ENCODE peak calls at places on chromosomes 13 and 19, in seven cellular contexts. H, F, V, E, S, P and U are unnamed samples.

GRCh38 chr19:46546194-46546896 is 50.7 kb upstream of the PNMA8B start:
- DNase-seq in P (peak), H (peak), S (peak), V (no peak), E (no peak), F (peak), U (no peak)

GRCh38 chr13:64640002-64640401 is 2590.1 kb downstream of the PCDH9 start:
- DNase-seq in E (no peak), F (no peak), H (no peak), S (no peak), P (no peak), V (no peak), U (no peak)

GRCh38 chr19:39167461-39168257 is 29.1 kb upstream of the NCCRP1 start:
- DNase-seq in F (no peak), V (no peak), H (no peak), E (no peak), S (peak), P (no peak), U (no peak)

GRCh38 chr19:17114414-17114831 is 38.8 kb downstream of the MYO9B start:
- DNase-seq in S (no peak), V (no peak), P (no peak), H (no peak), E (peak), F (no peak), U (no peak)

GRCh38 chr13:80955487-80955886 is 614.6 kb upstream of the SPRY2 start:
- DNase-seq in S (no peak), H (peak), P (peak), F (peak), E (peak), V (no peak), U (peak)

GRCh38 chr19:3135961-3136683 is at the start of gene GNA15:
- DNase-seq in F (no peak), H (no peak), E (no peak), V (no peak), P (no peak), S (peak), U (no peak)

GRCh38 chr13:108615241-108615640 is 14.2 kb upstream of the MYO16 start:
- DNase-seq in F (no peak), H (no peak), E (no peak), P (no peak), V (no peak), S (no peak), U (no peak)

GRCh38 chr13:72379581-72379980 is 347.8 kb downstream of the MZT1 start:
- DNase-seq in V (peak), F (peak), H (no peak), S (no peak), P (no peak), E (peak), U (no peak)

GRCh38 chr19:18650048-18650435 is 13.2 kb downstream of the KLHL26 start:
- DNase-seq in F (peak), S (peak), H (no peak), V (peak), E (peak), P (no peak), U (no peak)

GRCh38 chr19:18649371-18650047 is 12.7 kb downstream of the KLHL26 start:
- DNase-seq in H (peak), S (peak), P (no peak), V (peak), F (peak), E (peak), U (no peak)

GRCh38 chr19:18651300-18651699 is 14.5 kb downstream of the KLHL26 start:
- DNase-seq in F (no peak), S (no peak), V (no peak), P (no peak), E (no peak), H (no peak), U (no peak)

GRCh38 chr19:18651738-18652137 is 14.9 kb downstream of the KLHL26 start:
- DNase-seq in V (no peak), P (no peak), F (no peak), H (no peak), E (no peak), S (peak), U (no peak)

GRCh38 chr19:18650468-18651001 is 13.7 kb downstream of the KLHL26 start:
- DNase-seq in H (peak), E (peak), V (peak), F (peak), P (no peak), S (peak), U (no peak)
- H3K4me3 ChIP-seq in H (peak), E (no peak), V (no peak), F (peak), P (no peak), S (no peak), U (no peak)

DNA sequence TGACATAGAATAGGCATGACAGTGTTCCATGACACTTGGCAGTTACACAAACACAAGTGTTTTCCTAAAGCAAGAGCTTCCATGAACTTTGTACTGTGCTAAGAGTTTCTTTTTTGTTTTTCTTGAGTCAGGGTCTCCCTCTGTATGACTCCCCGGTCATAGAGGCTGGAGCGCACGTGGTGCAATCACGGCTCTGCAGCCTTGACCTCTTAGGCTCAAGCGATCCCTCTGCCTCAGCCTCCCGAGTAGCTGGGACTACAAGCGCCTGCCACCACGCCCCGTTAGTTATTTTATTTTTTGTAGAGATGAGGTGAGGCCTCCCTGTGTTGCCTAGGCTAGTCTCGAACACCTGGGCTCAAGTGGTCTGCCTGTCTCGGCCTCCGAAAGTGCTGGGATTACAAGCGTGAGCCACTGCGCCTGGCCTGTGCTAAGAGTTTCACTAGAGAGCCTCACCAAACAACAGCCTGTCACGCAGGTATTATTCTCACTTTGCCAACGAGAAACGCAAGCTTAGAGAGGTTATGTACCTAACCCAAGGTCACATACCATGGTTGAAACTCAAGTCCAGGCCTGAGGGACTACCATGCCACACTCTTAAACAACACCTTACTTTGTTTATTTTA is 355.9 kb downstream of the KLF12 start:
- DNase-seq in E (no peak), F (no peak), V (no peak), P (no peak), H (no peak), S (peak), U (no peak)
- TF ChIP-seq CTCF in E (no peak), F (no peak), V (no peak), P (no peak), H (no peak), S (no peak), U (no peak)

DNA sequence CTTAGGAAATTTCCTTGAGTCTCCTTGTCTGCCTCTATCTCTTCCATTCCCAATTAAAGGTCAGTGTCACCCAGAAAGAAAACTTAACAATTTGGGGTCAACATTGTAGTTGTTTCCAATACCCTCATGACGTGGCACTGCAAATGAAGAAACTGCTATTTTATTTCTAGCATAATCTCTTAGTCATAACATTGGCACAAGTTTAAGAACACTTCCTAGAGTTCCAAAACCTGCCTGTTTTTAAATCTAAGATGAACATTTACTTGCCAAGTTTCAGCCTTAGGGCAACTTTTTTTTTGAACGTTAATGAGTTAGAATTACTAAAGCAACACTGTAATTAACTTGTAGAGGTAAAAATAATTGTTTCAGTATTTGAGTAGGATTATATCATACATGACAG is 108.0 kb downstream of the LMO7 start:
- DNase-seq in V (no peak), P (no peak), H (no peak), E (no peak), S (no peak), F (no peak), U (peak)
- H3K4me3 ChIP-seq in V (no peak), P (no peak), H (no peak), E (no peak), S (no peak), F (no peak), U (no peak)

GRCh38 chr13:96984061-96984508 is 10.2 kb downstream of the OXGR1 start:
- DNase-seq in F (no peak), H (no peak), V (peak), P (no peak), E (no peak), S (peak), U (no peak)
- TF ChIP-seq CTCF in F (no peak), H (no peak), V (peak), P (no peak), E (no peak), S (no peak), U (peak)

GRCh38 chr19:45471866-45472556 is 4.2 kb downstream of the FOSB start:
- DNase-seq in H (no peak), S (no peak), F (no peak), V (peak), E (peak), P (no peak), U (no peak)
- H3K4me3 ChIP-seq in H (peak), S (no peak), F (no peak), V (no peak), E (no peak), P (no peak), U (peak)

DNA sequence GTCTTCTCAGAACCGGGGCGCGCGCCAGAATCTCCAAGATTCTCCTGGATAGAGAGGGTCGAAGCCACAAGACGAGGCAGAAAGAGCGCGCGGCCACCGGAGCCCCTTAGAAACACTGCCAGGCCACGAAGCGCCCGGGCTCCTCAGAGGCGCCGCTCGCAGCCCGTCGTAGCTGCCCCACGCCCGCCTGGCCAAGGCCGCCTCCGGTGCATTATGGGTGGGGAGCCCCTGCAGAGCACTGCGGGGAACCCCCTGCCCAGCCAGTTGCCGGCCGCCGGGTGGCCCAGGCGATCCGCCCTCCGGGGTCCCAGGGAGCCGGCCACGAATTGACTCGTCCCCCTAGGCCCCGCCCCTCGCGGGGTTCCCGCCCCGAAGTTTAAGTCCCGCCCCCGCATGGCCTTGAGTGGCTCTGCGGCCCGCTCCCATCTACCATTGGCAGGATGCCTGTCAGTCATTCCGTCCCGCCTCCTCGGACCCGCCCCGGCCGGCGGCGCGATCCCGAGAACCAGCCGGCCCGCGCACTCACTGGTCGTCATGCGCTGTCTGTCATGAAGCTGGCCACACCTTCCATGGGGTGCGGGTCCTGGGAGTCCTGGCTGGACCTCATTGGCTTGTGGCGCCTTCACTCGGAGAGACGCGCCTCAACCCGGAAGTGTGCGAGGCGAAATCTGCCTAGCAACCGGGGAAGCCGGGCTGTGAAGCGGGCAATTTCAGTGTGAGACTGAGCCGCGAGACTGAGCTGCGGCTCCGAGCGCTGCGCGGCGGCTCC is 20.2 kb upstream of the GATAD2A start:
- DNase-seq in E (peak), P (peak), F (peak), V (peak), H (peak), S (peak), U (peak)
- TF ChIP-seq CTCF in E (no peak), P (no peak), F (peak), V (no peak), H (no peak), S (no peak), U (no peak)